ENCODE peak calls at places on chromosomes 12 and 14, in four cellular contexts. F is GM23338, Y is PC-3, X is HCT116. W is an unnamed sample.

GRCh38 chr12:14567311-14568195 is at the start of gene PLBD1:
- DNase-seq in F (peak; percentile 88), Y (peak; percentile 44), X (no peak), W (peak; percentile 57)

GRCh38 chr12:48192861-48193260 is 9.4 kb downstream of the CCDC184 start:
- DNase-seq in F (no peak), Y (no peak), X (no peak), W (no peak)

GRCh38 chr12:49664591-49665146 is 41.3 kb downstream of the PRPF40B start:
- DNase-seq in F (no peak), Y (peak; percentile 14), X (no peak), W (peak; percentile 40)

GRCh38 chr12:120820885-120821510 is 83.2 kb downstream of the SPPL3 start:
- DNase-seq in F (no peak), Y (no peak), X (no peak), W (no peak)

GRCh38 chr14:67514650-67515385 is 18.3 kb upstream of the PLEKHH1 start:
- DNase-seq in F (peak; percentile 66), Y (peak; percentile 35), X (no peak), W (peak; percentile 83)

GRCh38 chr12:3520168-3520567 is 29.2 kb downstream of the PRMT8 start:
- DNase-seq in F (no peak), Y (peak; percentile 1), X (no peak), W (peak; percentile 44)

GRCh38 chr14:39488600-39488999 is 56.4 kb upstream of the FBXO33 start:
- DNase-seq in F (peak; percentile 93), Y (no peak), X (no peak), W (no peak)

GRCh38 chr12:5305425-5305824 is 126.5 kb upstream of the NTF3 start:
- DNase-seq in F (no peak), Y (no peak), X (no peak), W (no peak)

GRCh38 chr12:46669720-46670119 is 156.1 kb downstream of the SLC38A4 start:
- DNase-seq in F (peak; percentile 90), Y (no peak), X (no peak), W (no peak)

GRCh38 chr14:86639146-86639545 is 1109.2 kb downstream of the FLRT2 start:
- DNase-seq in F (no peak), Y (no peak), X (no peak), W (no peak)

GRCh38 chr14:56189306-56189705 is 71.1 kb downstream of the PELI2 start:
- DNase-seq in F (no peak), Y (peak; percentile 77), X (no peak), W (no peak)
- TF ChIP-seq EZH2phosphoT487 in F (no peak), Y (no peak), X (no peak), W (no peak)

DNA sequence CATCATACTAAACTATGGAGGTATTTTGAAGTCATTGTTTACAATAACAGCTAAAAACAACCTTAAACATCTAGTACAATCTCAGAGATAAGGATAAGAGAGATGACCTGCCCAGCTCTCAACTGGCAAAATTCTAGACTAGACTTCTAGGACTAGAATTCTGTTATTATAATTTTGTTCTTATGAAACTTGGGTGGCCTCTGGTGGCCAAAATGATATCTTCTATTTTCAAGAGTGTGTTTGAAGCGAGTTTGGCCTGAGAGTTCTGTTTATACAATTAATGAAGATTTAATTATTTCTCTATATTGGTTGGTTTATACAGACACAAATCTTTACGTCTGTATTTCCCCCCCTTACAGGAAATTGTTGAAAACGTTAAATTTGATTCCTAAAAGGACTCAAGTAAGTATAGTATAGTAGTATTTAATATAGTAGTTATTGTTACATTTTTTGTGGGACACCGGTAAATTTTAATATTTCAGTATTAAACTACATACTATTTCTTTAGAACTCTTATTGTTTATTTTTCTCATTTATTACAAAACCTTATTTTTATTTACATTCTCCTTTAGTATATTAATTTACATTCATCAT is 6.4 kb downstream of the PPHLN1 start:
- DNase-seq in F (peak; percentile 40), Y (peak; percentile 67), X (peak; percentile 29), W (peak; percentile 56)
- TF ChIP-seq EZH2phosphoT487 in F (no peak), Y (no peak), X (no peak), W (no peak)

GRCh38 chr12:24025153-24025798 is 75.8 kb upstream of the SOX5 start:
- DNase-seq in F (peak; percentile 52), Y (peak; percentile 4), X (no peak), W (no peak)
- TF ChIP-seq EZH2phosphoT487 in F (no peak), Y (no peak), X (no peak), W (no peak)

GRCh38 chr14:92978229-92979021 is 55.5 kb downstream of the CHGA start:
- DNase-seq in F (no peak), Y (no peak), X (no peak), W (no peak)
- TF ChIP-seq EZH2phosphoT487 in F (no peak), Y (no peak), X (no peak), W (no peak)

DNA sequence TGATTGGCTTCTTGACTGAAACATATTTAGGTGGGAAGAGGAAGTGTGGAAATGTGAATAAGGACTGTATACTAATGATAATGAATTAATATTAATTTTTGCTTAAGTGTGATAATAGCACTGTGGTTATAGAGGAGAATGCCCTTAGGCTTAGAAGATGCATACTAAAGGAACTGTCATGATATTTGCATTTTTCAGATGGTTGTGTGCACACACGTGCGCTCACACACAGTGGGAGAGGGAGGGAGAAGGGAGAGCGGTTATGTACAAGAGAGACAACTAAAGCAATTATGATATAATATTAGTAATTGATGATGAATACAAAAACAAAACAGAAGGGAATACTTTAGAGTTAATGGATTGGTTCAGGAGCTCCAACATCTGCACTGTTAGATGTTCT is 54.2 kb downstream of the RCOR1 start:
- DNase-seq in F (no peak), Y (no peak), X (no peak), W (no peak)
- TF ChIP-seq EZH2phosphoT487 in F (no peak), Y (no peak), X (no peak), W (no peak)

GRCh38 chr12:22313276-22313995 is 21.1 kb downstream of the ST8SIA1 start:
- DNase-seq in F (no peak), Y (peak; percentile 20), X (no peak), W (no peak)

GRCh38 chr12:22307811-22308210 is 26.7 kb downstream of the ST8SIA1 start:
- DNase-seq in F (no peak), Y (no peak), X (no peak), W (no peak)

GRCh38 chr12:22310276-22310675 is 24.2 kb downstream of the ST8SIA1 start:
- DNase-seq in F (no peak), Y (no peak), X (no peak), W (no peak)

GRCh38 chr12:22310712-22311111 is 23.8 kb downstream of the ST8SIA1 start:
- DNase-seq in F (no peak), Y (no peak), X (no peak), W (no peak)

GRCh38 chr12:22312336-22312735 is 22.2 kb downstream of the ST8SIA1 start:
- DNase-seq in F (no peak), Y (peak; percentile 85), X (no peak), W (no peak)
- TF ChIP-seq EZH2phosphoT487 in F (no peak), Y (no peak), X (no peak), W (no peak)

DNA sequence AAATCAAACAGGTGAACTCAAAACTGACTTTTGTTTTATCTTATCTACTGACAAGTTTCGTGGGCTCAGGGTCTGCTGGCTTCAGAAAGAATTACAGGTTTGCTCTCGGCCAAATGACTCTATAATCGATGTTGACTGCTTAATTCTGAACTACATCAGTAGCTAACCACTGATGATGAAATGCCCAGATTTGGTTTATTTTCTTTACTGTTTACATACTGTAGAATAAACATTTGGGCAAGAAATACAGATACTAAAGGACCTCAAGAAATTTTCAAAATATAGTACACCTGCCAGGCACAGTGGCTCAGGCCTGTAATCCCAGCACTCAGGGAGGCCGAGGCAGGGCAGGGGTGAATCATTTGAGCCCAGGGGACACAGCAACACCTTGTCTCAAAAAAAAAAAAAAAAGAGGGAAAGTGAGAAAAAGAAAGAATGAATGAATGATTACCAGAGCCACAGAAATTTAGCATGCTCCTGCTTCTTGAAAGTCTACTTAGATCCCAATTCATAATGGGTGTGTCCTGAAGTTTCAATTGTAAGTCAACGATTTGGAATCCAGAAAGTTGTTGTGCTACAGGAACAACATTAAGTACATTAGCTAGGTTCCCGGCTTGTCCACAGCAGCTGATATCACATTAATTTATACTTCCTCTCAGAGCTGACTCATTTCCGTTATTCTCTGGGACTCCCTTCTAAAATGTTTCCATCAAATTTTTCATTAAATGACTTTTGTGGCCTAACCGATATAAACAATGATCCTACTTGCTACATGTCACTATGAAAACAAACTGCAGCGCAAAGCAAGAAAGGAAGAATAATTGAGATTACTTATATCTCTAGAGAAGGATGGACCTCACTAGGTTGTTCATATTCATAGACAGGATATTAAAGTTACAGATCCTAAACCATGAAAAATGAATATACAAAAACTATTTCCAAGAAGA is 134.3 kb downstream of the MED13L start:
- DNase-seq in F (no peak), Y (peak; percentile 93), X (no peak), W (no peak)
- TF ChIP-seq EZH2phosphoT487 in F (no peak), Y (no peak), X (no peak), W (no peak)

GRCh38 chr12:71438670-71439361 is 782 bp upstream of the LGR5 start:
- DNase-seq in F (peak; percentile 26), Y (peak; percentile 35), X (no peak), W (peak; percentile 46)
- TF ChIP-seq EZH2phosphoT487 in F (no peak), Y (no peak), X (no peak), W (no peak)

GRCh38 chr12:113934946-113935345 is 31.2 kb downstream of the RBM19 start:
- DNase-seq in F (no peak), Y (no peak), X (no peak), W (no peak)

GRCh38 chr12:113934060-113934829 is 31.9 kb downstream of the RBM19 start:
- DNase-seq in F (no peak), Y (no peak), X (no peak), W (no peak)

GRCh38 chr12:113931517-113931916 is 34.6 kb downstream of the RBM19 start:
- DNase-seq in F (no peak), Y (no peak), X (no peak), W (no peak)

GRCh38 chr12:113932411-113933196 is 33.5 kb downstream of the RBM19 start:
- DNase-seq in F (peak; percentile 16), Y (no peak), X (no peak), W (no peak)

GRCh38 chr12:113933201-113933786 is 32.8 kb downstream of the RBM19 start:
- DNase-seq in F (peak; percentile 37), Y (no peak), X (no peak), W (no peak)
- TF ChIP-seq EZH2phosphoT487 in F (no peak), Y (no peak), X (no peak), W (no peak)

DNA sequence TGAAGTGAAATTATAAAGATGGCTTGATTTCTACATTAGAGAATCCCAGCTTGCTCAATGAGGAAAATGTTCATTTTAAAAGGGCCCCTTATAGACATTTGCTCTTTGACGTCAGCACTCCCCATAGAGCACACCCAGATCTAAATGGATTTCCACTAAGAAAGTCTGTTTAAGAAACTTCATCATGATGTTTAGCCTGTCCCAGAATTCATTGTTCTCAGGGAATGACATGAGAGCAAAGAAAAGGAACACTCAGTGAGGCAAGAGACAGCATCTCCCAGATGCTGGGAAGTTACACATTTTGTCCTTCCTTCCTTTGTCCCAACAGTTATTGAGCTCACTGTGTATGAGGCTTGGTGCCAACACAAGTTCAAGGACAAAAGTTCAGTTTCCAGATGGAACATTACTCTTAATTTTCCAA is 4.9 kb downstream of the PHLDA1 start:
- DNase-seq in F (no peak), Y (peak; percentile 50), X (no peak), W (no peak)
- TF ChIP-seq EZH2phosphoT487 in F (no peak), Y (no peak), X (no peak), W (no peak)

W was measured in SK-N-SH.